ENCODE peak calls at places on chromosomes 1 and 21, in nine cellular contexts. One of them, this sample, is unnamed.

GRCh38 chr1:232009741-232010140 is 383.2 kb downstream of the DISC1 start:
- DNase-seq in neuronal stem cell: no peak
- DNase-seq in tibial artery: no peak
- DNase-seq in fibroblast of lung: no peak
- DNase-seq in CD8-positive, alpha-beta memory T cell: no peak
- DNase-seq in right lobe of liver: no peak
- DNase-seq in CD8-positive, alpha-beta T cell: no peak
- DNase-seq in body of pancreas: no peak
- DNase-seq in brain microvascular endothelial cell: no peak
- DNase-seq in this sample: no peak

GRCh38 chr21:45091540-45092322 is 17.4 kb downstream of the ADARB1 start:
- DNase-seq in neuronal stem cell: no peak
- DNase-seq in tibial artery: no peak
- DNase-seq in fibroblast of lung: no peak
- DNase-seq in CD8-positive, alpha-beta memory T cell: no peak
- DNase-seq in right lobe of liver: no peak
- DNase-seq in CD8-positive, alpha-beta T cell: no peak
- DNase-seq in body of pancreas: no peak
- DNase-seq in brain microvascular endothelial cell: no peak
- DNase-seq in this sample: no peak

GRCh38 chr1:113804421-113805255 is 7.6 kb downstream of the RSBN1 start:
- DNase-seq in neuronal stem cell: no peak
- DNase-seq in tibial artery: no peak
- DNase-seq in fibroblast of lung: peak; percentile 83
- DNase-seq in CD8-positive, alpha-beta memory T cell: no peak
- DNase-seq in right lobe of liver: no peak
- DNase-seq in CD8-positive, alpha-beta T cell: no peak
- DNase-seq in body of pancreas: peak; percentile 27
- DNase-seq in brain microvascular endothelial cell: peak; percentile 51
- DNase-seq in this sample: no peak

GRCh38 chr1:39789571-39790110 is 976 bp upstream of the BMP8B start:
- DNase-seq in neuronal stem cell: no peak
- DNase-seq in tibial artery: no peak
- DNase-seq in fibroblast of lung: no peak
- DNase-seq in CD8-positive, alpha-beta memory T cell: no peak
- DNase-seq in right lobe of liver: no peak
- DNase-seq in CD8-positive, alpha-beta T cell: no peak
- DNase-seq in body of pancreas: no peak
- DNase-seq in brain microvascular endothelial cell: no peak
- DNase-seq in this sample: no peak

GRCh38 chr1:179926494-179927205 is 28.0 kb upstream of the CEP350 start:
- DNase-seq in neuronal stem cell: no peak
- DNase-seq in tibial artery: no peak
- DNase-seq in fibroblast of lung: peak; percentile 69
- DNase-seq in CD8-positive, alpha-beta memory T cell: no peak
- DNase-seq in right lobe of liver: no peak
- DNase-seq in CD8-positive, alpha-beta T cell: no peak
- DNase-seq in body of pancreas: no peak
- DNase-seq in brain microvascular endothelial cell: peak; percentile 3
- DNase-seq in this sample: no peak

GRCh38 chr1:179327679-179328078 is 34.1 kb downstream of the SOAT1 start:
- DNase-seq in neuronal stem cell: no peak
- DNase-seq in tibial artery: no peak
- DNase-seq in fibroblast of lung: no peak
- DNase-seq in CD8-positive, alpha-beta memory T cell: no peak
- DNase-seq in right lobe of liver: no peak
- DNase-seq in CD8-positive, alpha-beta T cell: no peak
- DNase-seq in body of pancreas: no peak
- DNase-seq in brain microvascular endothelial cell: no peak
- DNase-seq in this sample: no peak

GRCh38 chr1:209150114-209150513 is 433.4 kb upstream of the CAMK1G start:
- DNase-seq in neuronal stem cell: peak; percentile 59
- DNase-seq in tibial artery: no peak
- DNase-seq in fibroblast of lung: peak; percentile 52
- DNase-seq in CD8-positive, alpha-beta memory T cell: no peak
- DNase-seq in right lobe of liver: no peak
- DNase-seq in CD8-positive, alpha-beta T cell: no peak
- DNase-seq in body of pancreas: no peak
- DNase-seq in brain microvascular endothelial cell: peak; percentile 29
- DNase-seq in this sample: no peak

GRCh38 chr1:154863702-154864174 is 6.3 kb downstream of the KCNN3 start:
- DNase-seq in neuronal stem cell: no peak
- DNase-seq in tibial artery: no peak
- DNase-seq in fibroblast of lung: peak; percentile 69
- DNase-seq in CD8-positive, alpha-beta memory T cell: no peak
- DNase-seq in right lobe of liver: no peak
- DNase-seq in CD8-positive, alpha-beta T cell: no peak
- DNase-seq in body of pancreas: peak; percentile 32
- DNase-seq in brain microvascular endothelial cell: peak; percentile 75
- DNase-seq in this sample: no peak

GRCh38 chr21:42080788-42081083 is 9.6 kb downstream of the UMODL1 start:
- DNase-seq in neuronal stem cell: no peak
- DNase-seq in tibial artery: no peak
- DNase-seq in fibroblast of lung: peak; percentile 94
- DNase-seq in CD8-positive, alpha-beta memory T cell: no peak
- DNase-seq in right lobe of liver: no peak
- DNase-seq in CD8-positive, alpha-beta T cell: no peak
- DNase-seq in body of pancreas: no peak
- DNase-seq in brain microvascular endothelial cell: peak; percentile 68
- DNase-seq in this sample: no peak

GRCh38 chr21:44583800-44584147 is 3.4 kb upstream of the KRTAP10-5 start:
- DNase-seq in neuronal stem cell: no peak
- DNase-seq in tibial artery: no peak
- DNase-seq in fibroblast of lung: no peak
- DNase-seq in CD8-positive, alpha-beta memory T cell: no peak
- DNase-seq in right lobe of liver: no peak
- DNase-seq in CD8-positive, alpha-beta T cell: no peak
- DNase-seq in body of pancreas: no peak
- DNase-seq in brain microvascular endothelial cell: no peak
- DNase-seq in this sample: no peak

GRCh38 chr21:33554236-33554981 is 11.6 kb downstream of the SON start:
- DNase-seq in neuronal stem cell: no peak
- DNase-seq in tibial artery: no peak
- DNase-seq in fibroblast of lung: no peak
- DNase-seq in CD8-positive, alpha-beta memory T cell: no peak
- DNase-seq in right lobe of liver: no peak
- DNase-seq in CD8-positive, alpha-beta T cell: no peak
- DNase-seq in body of pancreas: no peak
- DNase-seq in brain microvascular endothelial cell: no peak
- DNase-seq in this sample: no peak

GRCh38 chr1:53860967-53861411 is 22.9 kb upstream of the NDC1 start:
- DNase-seq in neuronal stem cell: peak; percentile 54
- DNase-seq in tibial artery: no peak
- DNase-seq in fibroblast of lung: peak; percentile 44
- DNase-seq in CD8-positive, alpha-beta memory T cell: peak; percentile 49
- DNase-seq in right lobe of liver: no peak
- DNase-seq in CD8-positive, alpha-beta T cell: peak; percentile 59
- DNase-seq in body of pancreas: peak; percentile 45
- DNase-seq in brain microvascular endothelial cell: peak; percentile 16
- DNase-seq in this sample: no peak

GRCh38 chr21:31656199-31657095 is 3.0 kb upstream of the SOD1 start:
- DNase-seq in neuronal stem cell: no peak
- DNase-seq in tibial artery: no peak
- DNase-seq in fibroblast of lung: peak; percentile 63
- DNase-seq in CD8-positive, alpha-beta memory T cell: no peak
- DNase-seq in right lobe of liver: no peak
- DNase-seq in CD8-positive, alpha-beta T cell: no peak
- DNase-seq in body of pancreas: no peak
- DNase-seq in brain microvascular endothelial cell: no peak
- DNase-seq in this sample: no peak

GRCh38 chr1:238681021-238681420 is 705.3 kb upstream of the CHRM3 start:
- DNase-seq in neuronal stem cell: no peak
- DNase-seq in tibial artery: no peak
- DNase-seq in fibroblast of lung: peak; percentile 47
- DNase-seq in CD8-positive, alpha-beta memory T cell: no peak
- DNase-seq in right lobe of liver: no peak
- DNase-seq in CD8-positive, alpha-beta T cell: no peak
- DNase-seq in body of pancreas: no peak
- DNase-seq in brain microvascular endothelial cell: peak; percentile 67
- DNase-seq in this sample: no peak

GRCh38 chr1:98086156-98086555 is 165.3 kb upstream of the DPYD start:
- DNase-seq in neuronal stem cell: no peak
- DNase-seq in tibial artery: no peak
- DNase-seq in fibroblast of lung: peak; percentile 87
- DNase-seq in CD8-positive, alpha-beta memory T cell: no peak
- DNase-seq in right lobe of liver: no peak
- DNase-seq in CD8-positive, alpha-beta T cell: no peak
- DNase-seq in body of pancreas: no peak
- DNase-seq in brain microvascular endothelial cell: peak; percentile 90
- DNase-seq in this sample: no peak

DNA sequence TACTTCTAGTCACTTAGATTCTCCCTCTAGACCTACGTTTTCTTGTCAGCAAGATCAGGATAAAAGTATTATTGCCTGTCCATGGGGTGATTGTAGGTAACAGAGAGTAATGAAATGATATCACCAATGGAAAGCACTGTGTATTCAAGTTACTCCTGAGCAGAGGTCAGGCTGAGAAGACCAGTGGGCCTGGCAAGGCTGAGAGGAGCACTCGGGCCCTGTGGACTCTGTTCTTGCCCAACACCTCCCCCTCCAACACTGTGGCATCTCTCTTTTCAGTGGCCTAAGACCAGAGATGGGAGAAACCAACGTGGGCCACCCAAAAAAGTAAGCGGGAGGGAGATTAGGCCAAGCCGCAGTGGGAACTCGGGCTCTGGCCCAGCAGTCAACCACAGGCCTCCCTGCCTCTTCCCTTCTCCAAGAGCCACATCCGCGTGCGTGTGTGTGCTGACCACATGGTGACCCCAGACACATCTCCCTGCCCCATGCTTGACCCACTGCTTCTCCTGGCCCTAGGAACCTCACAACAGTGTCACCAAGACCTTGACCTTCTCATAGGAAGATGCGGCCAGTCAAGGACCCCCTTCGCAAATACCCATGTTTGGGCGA is 12.3 kb downstream of the RORC start:
- DNase-seq in neuronal stem cell: no peak
- DNase-seq in tibial artery: no peak
- DNase-seq in fibroblast of lung: no peak
- DNase-seq in CD8-positive, alpha-beta memory T cell: no peak
- DNase-seq in right lobe of liver: peak; percentile 79
- DNase-seq in CD8-positive, alpha-beta T cell: no peak
- DNase-seq in body of pancreas: no peak
- DNase-seq in brain microvascular endothelial cell: no peak
- DNase-seq in this sample: no peak
- H3K27me3 ChIP-seq in neuronal stem cell: no peaks in the 10 kb centered on the region
- H3K27me3 ChIP-seq in tibial artery: no peaks in the 10 kb centered on the region
- H3K27me3 ChIP-seq in fibroblast of lung: peaks cover 17% of the 10 kb centered on the region
- H3K27me3 ChIP-seq in CD8-positive, alpha-beta memory T cell: no peaks in the 10 kb centered on the region
- H3K27me3 ChIP-seq in right lobe of liver: no peaks in the 10 kb centered on the region
- H3K27me3 ChIP-seq in CD8-positive, alpha-beta T cell: no peaks in the 10 kb centered on the region
- H3K27me3 ChIP-seq in body of pancreas: no peaks in the 10 kb centered on the region
- H3K27me3 ChIP-seq in brain microvascular endothelial cell: peaks cover 6% of the 10 kb centered on the region
- H3K27me3 ChIP-seq in this sample: no peaks in the 10 kb centered on the region

DNA sequence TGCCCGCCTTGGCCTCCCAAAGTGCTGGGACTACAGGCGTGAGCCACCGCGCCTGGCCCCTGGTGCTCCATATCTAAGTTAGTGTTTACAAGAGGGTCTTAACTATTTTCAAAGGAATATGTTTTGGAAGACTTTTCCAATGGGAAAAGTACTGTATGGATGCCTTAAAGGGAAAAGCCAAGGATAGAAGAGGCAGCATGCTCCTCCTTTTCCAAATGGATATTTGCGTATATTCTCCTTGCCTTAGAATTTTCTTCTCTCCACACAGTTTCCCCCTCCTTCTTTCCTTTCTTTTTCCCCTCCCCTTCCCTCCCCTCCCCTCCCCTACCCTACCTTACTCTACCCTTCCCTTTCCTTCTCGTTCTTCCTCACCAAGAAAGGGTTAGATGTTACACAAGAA is 29.3 kb upstream of the DOCK7 start:
- DNase-seq in neuronal stem cell: no peak
- DNase-seq in tibial artery: no peak
- DNase-seq in fibroblast of lung: no peak
- DNase-seq in CD8-positive, alpha-beta memory T cell: no peak
- DNase-seq in right lobe of liver: no peak
- DNase-seq in CD8-positive, alpha-beta T cell: no peak
- DNase-seq in body of pancreas: no peak
- DNase-seq in brain microvascular endothelial cell: no peak
- DNase-seq in this sample: no peak
- H3K27ac ChIP-seq in neuronal stem cell: no peak overlapping the region
- H3K27ac ChIP-seq in tibial artery: no peak overlapping the region
- H3K27ac ChIP-seq in fibroblast of lung: no peak overlapping the region
- H3K27ac ChIP-seq in CD8-positive, alpha-beta memory T cell: no peak overlapping the region
- H3K27ac ChIP-seq in right lobe of liver: no peak overlapping the region
- H3K27ac ChIP-seq in CD8-positive, alpha-beta T cell: no peak overlapping the region
- H3K27ac ChIP-seq in body of pancreas: no peak overlapping the region
- H3K27ac ChIP-seq in brain microvascular endothelial cell: no peak overlapping the region
- H3K27ac ChIP-seq in this sample: no peak overlapping the region

GRCh38 chr1:43789604-43790288 is 82.4 kb downstream of the ST3GAL3 start:
- DNase-seq in neuronal stem cell: no peak
- DNase-seq in tibial artery: no peak
- DNase-seq in fibroblast of lung: no peak
- DNase-seq in CD8-positive, alpha-beta memory T cell: peak; percentile 42
- DNase-seq in right lobe of liver: no peak
- DNase-seq in CD8-positive, alpha-beta T cell: no peak
- DNase-seq in body of pancreas: no peak
- DNase-seq in brain microvascular endothelial cell: no peak
- DNase-seq in this sample: no peak
- H3K36me3 ChIP-seq in neuronal stem cell: peaks cover 7% of the 10 kb centered on the region
- H3K36me3 ChIP-seq in tibial artery: no peaks in the 10 kb centered on the region
- H3K36me3 ChIP-seq in fibroblast of lung: peaks cover 3% of the 10 kb centered on the region
- H3K36me3 ChIP-seq in CD8-positive, alpha-beta memory T cell: no peaks in the 10 kb centered on the region
- H3K36me3 ChIP-seq in right lobe of liver: no peaks in the 10 kb centered on the region
- H3K36me3 ChIP-seq in CD8-positive, alpha-beta T cell: no peaks in the 10 kb centered on the region
- H3K36me3 ChIP-seq in body of pancreas: no peaks in the 10 kb centered on the region
- H3K36me3 ChIP-seq in brain microvascular endothelial cell: no peaks in the 10 kb centered on the region
- H3K36me3 ChIP-seq in this sample: no peaks in the 10 kb centered on the region

GRCh38 chr1:4463631-4464030 is 190.8 kb upstream of the AJAP1 start:
- DNase-seq in neuronal stem cell: no peak
- DNase-seq in tibial artery: no peak
- DNase-seq in fibroblast of lung: no peak
- DNase-seq in CD8-positive, alpha-beta memory T cell: no peak
- DNase-seq in right lobe of liver: no peak
- DNase-seq in CD8-positive, alpha-beta T cell: no peak
- DNase-seq in body of pancreas: no peak
- DNase-seq in brain microvascular endothelial cell: no peak
- DNase-seq in this sample: no peak

GRCh38 chr1:4460651-4461050 is 193.8 kb upstream of the AJAP1 start:
- DNase-seq in neuronal stem cell: no peak
- DNase-seq in tibial artery: no peak
- DNase-seq in fibroblast of lung: no peak
- DNase-seq in CD8-positive, alpha-beta memory T cell: no peak
- DNase-seq in right lobe of liver: no peak
- DNase-seq in CD8-positive, alpha-beta T cell: no peak
- DNase-seq in body of pancreas: no peak
- DNase-seq in brain microvascular endothelial cell: no peak
- DNase-seq in this sample: no peak

GRCh38 chr1:4462831-4463484 is 191.5 kb upstream of the AJAP1 start:
- DNase-seq in neuronal stem cell: no peak
- DNase-seq in tibial artery: no peak
- DNase-seq in fibroblast of lung: no peak
- DNase-seq in CD8-positive, alpha-beta memory T cell: no peak
- DNase-seq in right lobe of liver: no peak
- DNase-seq in CD8-positive, alpha-beta T cell: no peak
- DNase-seq in body of pancreas: no peak
- DNase-seq in brain microvascular endothelial cell: no peak
- DNase-seq in this sample: no peak

GRCh38 chr1:4460052-4460451 is 194.4 kb upstream of the AJAP1 start:
- DNase-seq in neuronal stem cell: no peak
- DNase-seq in tibial artery: no peak
- DNase-seq in fibroblast of lung: no peak
- DNase-seq in CD8-positive, alpha-beta memory T cell: no peak
- DNase-seq in right lobe of liver: no peak
- DNase-seq in CD8-positive, alpha-beta T cell: no peak
- DNase-seq in body of pancreas: no peak
- DNase-seq in brain microvascular endothelial cell: no peak
- DNase-seq in this sample: no peak

GRCh38 chr1:4461726-4462290 is 192.6 kb upstream of the AJAP1 start:
- DNase-seq in neuronal stem cell: no peak
- DNase-seq in tibial artery: no peak
- DNase-seq in fibroblast of lung: no peak
- DNase-seq in CD8-positive, alpha-beta memory T cell: no peak
- DNase-seq in right lobe of liver: no peak
- DNase-seq in CD8-positive, alpha-beta T cell: no peak
- DNase-seq in body of pancreas: no peak
- DNase-seq in brain microvascular endothelial cell: no peak
- DNase-seq in this sample: no peak
- H3K27me3 ChIP-seq in neuronal stem cell: no peaks in the 10 kb centered on the region
- H3K27me3 ChIP-seq in tibial artery: no peaks in the 10 kb centered on the region
- H3K27me3 ChIP-seq in fibroblast of lung: no peaks in the 10 kb centered on the region
- H3K27me3 ChIP-seq in CD8-positive, alpha-beta memory T cell: no peaks in the 10 kb centered on the region
- H3K27me3 ChIP-seq in right lobe of liver: no peaks in the 10 kb centered on the region
- H3K27me3 ChIP-seq in CD8-positive, alpha-beta T cell: no peaks in the 10 kb centered on the region
- H3K27me3 ChIP-seq in body of pancreas: no peaks in the 10 kb centered on the region
- H3K27me3 ChIP-seq in brain microvascular endothelial cell: no peaks in the 10 kb centered on the region
- H3K27me3 ChIP-seq in this sample: no peaks in the 10 kb centered on the region

This sample was measured in left lung.